ENCODE peak calls at places on chromosome 4, in seven cellular contexts. S, P, X, O, C, J and W are unnamed samples. For H3K27me3, the result is how much of the 10 kb centered on the place peaks cover.

GRCh38 chr4:158538176-158538575 is 16.5 kb downstream of the RXFP1 start:
- DNase-seq in C (no peak), X (no peak), O (no peak), S (no peak), P (no peak), J (no peak), W (no peak)

GRCh38 chr4:183435803-183436202 is 8.6 kb upstream of the CDKN2AIP start:
- DNase-seq in O (no peak), J (no peak), C (no peak), P (no peak), X (no peak), S (no peak), W (no peak)

GRCh38 chr4:90127223-90127705 is at the start of gene CCSER1:
- DNase-seq in S (peak), J (peak), P (no peak), X (peak), O (peak), C (peak), W (no peak)

GRCh38 chr4:189033801-189034347 is 894.6 kb downstream of the TRIML1 start:
- DNase-seq in J (no peak), S (no peak), X (no peak), O (no peak), C (no peak), P (no peak), W (peak)

GRCh38 chr4:82968972-82969371 is 41.7 kb downstream of the LIN54 start:
- DNase-seq in P (no peak), J (no peak), S (no peak), X (no peak), C (no peak), O (no peak), W (peak)

GRCh38 chr4:123046096-123046495 is 123.7 kb upstream of the NUDT6 start:
- DNase-seq in X (no peak), P (no peak), C (no peak), S (no peak), J (no peak), O (no peak), W (no peak)

GRCh38 chr4:130183096-130183495 is 1087.1 kb downstream of the C4orf33 start:
- DNase-seq in S (no peak), P (no peak), O (no peak), X (no peak), J (no peak), C (no peak), W (no peak)

GRCh38 chr4:20017035-20017434 is 234.7 kb upstream of the SLIT2 start:
- DNase-seq in J (no peak), C (no peak), S (no peak), O (no peak), P (no peak), X (no peak), W (no peak)

GRCh38 chr4:173698557-173699262 is 168.7 kb upstream of the HAND2 start:
- DNase-seq in X (no peak), O (no peak), P (no peak), J (no peak), S (no peak), C (no peak), W (no peak)

GRCh38 chr4:51943221-51943620 is 76.9 kb downstream of the LRRC66 start:
- DNase-seq in S (no peak), X (no peak), P (no peak), O (no peak), C (no peak), J (no peak), W (no peak)

GRCh38 chr4:88967883-88968316 is 89.1 kb downstream of the FAM13A start:
- DNase-seq in J (no peak), C (no peak), O (peak), S (no peak), X (no peak), P (no peak), W (no peak)

GRCh38 chr4:8123865-8124264 is 34.7 kb downstream of the ABLIM2 start:
- DNase-seq in X (no peak), C (no peak), P (no peak), J (no peak), S (no peak), O (no peak), W (no peak)
- H3K27me3 ChIP-seq in X (under half), C (under half), P (under half), J (under half), S (under half), O (under half), W (under half)

GRCh38 chr4:70581980-70582379 is 10.1 kb upstream of the AMBN start:
- DNase-seq in O (no peak), S (no peak), C (no peak), X (no peak), P (no peak), J (no peak), W (no peak)

GRCh38 chr4:70586841-70587240 is 5.2 kb upstream of the AMBN start:
- DNase-seq in J (no peak), O (no peak), S (no peak), X (no peak), C (no peak), P (no peak), W (no peak)

GRCh38 chr4:70589785-70590184 is 2.3 kb upstream of the AMBN start:
- DNase-seq in C (no peak), O (no peak), X (no peak), S (no peak), P (no peak), J (no peak), W (no peak)

GRCh38 chr4:70583952-70584834 is 7.9 kb upstream of the AMBN start:
- DNase-seq in P (no peak), S (no peak), X (no peak), C (no peak), J (no peak), O (peak), W (no peak)
- H3K27ac ChIP-seq in P (no peak), S (no peak), X (no peak), C (no peak), J (no peak), O (no peak), W (no peak)

GRCh38 chr4:2389691-2390090 is 28.8 kb downstream of the ZFYVE28 start:
- DNase-seq in X (no peak), O (no peak), J (no peak), S (no peak), C (no peak), P (no peak), W (no peak)
- H3K27me3 ChIP-seq in X (under half), O (under half), J (under half), S (half or more), C (under half), P (under half), W (under half)

GRCh38 chr4:108172231-108172779 is 3.6 kb upstream of the LEF1 start:
- DNase-seq in C (peak), X (peak), S (peak), J (no peak), P (no peak), O (no peak), W (no peak)

GRCh38 chr4:108175966-108176365 is 7.2 kb upstream of the LEF1 start:
- DNase-seq in P (no peak), O (no peak), C (no peak), S (no peak), X (no peak), J (no peak), W (no peak)

GRCh38 chr4:108171541-108172230 is 3.0 kb upstream of the LEF1 start:
- DNase-seq in P (no peak), X (no peak), O (no peak), C (no peak), S (peak), J (no peak), W (no peak)

GRCh38 chr4:108172780-108173598 is 4.3 kb upstream of the LEF1 start:
- DNase-seq in C (peak), J (no peak), O (peak), P (no peak), X (peak), S (peak), W (no peak)

DNA sequence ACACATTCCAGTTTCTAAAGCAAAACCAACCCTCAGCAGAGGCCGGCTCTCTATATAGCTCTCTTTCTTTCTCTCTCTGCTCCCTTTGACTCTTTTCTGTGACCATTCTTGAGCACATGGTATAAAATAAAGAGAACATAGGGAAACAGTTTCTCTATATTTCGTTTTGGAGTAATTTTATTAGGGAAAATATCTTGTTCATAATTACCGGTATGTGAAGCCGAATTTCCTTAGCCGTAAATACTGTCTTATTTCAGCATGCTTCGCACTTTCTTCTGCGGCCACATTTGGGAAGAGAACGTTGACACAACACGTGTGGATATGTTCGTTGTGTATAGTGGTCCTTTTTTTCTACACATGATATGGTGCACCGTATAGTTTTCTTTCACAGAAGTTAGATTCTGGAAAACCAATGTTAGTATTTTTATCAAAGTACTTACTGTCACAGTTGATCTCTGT is 4.9 kb upstream of the LEF1 start:
- DNase-seq in X (no peak), O (no peak), J (no peak), S (no peak), P (no peak), C (no peak), W (no peak)
- H3K27ac ChIP-seq in X (no peak), O (no peak), J (no peak), S (no peak), P (no peak), C (peak), W (no peak)

DNA sequence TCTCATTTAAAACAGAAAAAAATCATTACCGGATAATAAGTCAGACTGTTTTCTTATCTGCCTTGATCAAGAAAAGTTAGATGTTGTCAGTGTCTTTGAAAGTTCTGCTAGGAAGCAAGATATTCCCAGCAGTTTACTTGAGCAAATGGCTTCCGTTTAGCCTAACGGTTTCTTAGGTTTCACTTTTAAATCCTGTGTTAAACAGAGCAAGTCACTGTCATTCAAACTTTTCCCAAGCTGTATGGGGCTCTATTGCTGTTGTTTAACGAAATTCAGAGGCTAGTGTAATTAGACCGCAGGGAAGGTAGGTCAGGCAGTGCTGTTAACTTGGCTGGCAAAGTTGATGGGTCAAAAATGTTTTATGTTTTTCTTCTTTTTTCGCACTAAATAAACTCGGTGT is 80.3 kb upstream of the NEIL3 start:
- DNase-seq in J (no peak), S (no peak), O (peak), C (no peak), X (no peak), P (no peak), W (no peak)
- H3K27me3 ChIP-seq in J (under half), S (under half), O (under half), C (under half), X (under half), P (under half), W (under half)

GRCh38 chr4:38921151-38921550 is 53.5 kb downstream of the FAM114A1 start:
- DNase-seq in O (no peak), J (no peak), P (no peak), X (no peak), C (no peak), S (no peak), W (no peak)
- H3K27ac ChIP-seq in O (no peak), J (no peak), P (no peak), X (no peak), C (no peak), S (no peak), W (no peak)

GRCh38 chr4:1080432-1080831 is 32.9 kb downstream of the RNF212 start:
- DNase-seq in S (no peak), C (no peak), J (no peak), X (no peak), O (no peak), P (no peak), W (no peak)

GRCh38 chr4:1077711-1078477 is 35.5 kb downstream of the RNF212 start:
- DNase-seq in S (no peak), C (no peak), O (no peak), X (no peak), J (no peak), P (no peak), W (no peak)

GRCh38 chr4:1079711-1080265 is 33.6 kb downstream of the RNF212 start:
- DNase-seq in S (no peak), X (no peak), P (no peak), J (no peak), O (no peak), C (no peak), W (no peak)

GRCh38 chr4:1075809-1076524 is 37.4 kb downstream of the RNF212 start:
- DNase-seq in S (no peak), P (no peak), C (no peak), J (no peak), X (no peak), O (no peak), W (no peak)

DNA sequence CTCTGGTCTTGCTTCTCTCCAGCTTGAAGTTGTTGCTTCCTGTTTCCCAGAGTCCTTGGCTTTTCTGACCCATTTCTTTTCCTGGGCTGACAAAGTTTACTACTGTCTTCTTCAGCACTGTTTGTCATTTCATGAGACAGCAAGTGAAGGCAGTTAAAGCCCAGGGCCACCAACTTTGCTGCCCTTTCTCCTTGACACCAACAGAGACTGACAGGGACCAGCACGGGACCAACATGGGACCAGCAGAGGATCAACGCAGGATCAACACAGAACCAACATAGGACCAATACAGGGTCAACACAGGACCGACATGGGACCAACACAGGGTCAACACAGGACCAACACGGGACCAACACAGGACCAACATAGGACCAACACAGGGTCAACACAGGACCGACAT is 34.9 kb downstream of the RNF212 start:
- DNase-seq in P (no peak), X (no peak), O (no peak), S (no peak), J (no peak), C (no peak), W (no peak)
- H3K27me3 ChIP-seq in P (under half), X (under half), O (under half), S (under half), J (under half), C (under half), W (under half)

GRCh38 chr4:137532869-137533236 is 559 bp upstream of the PCDH18 start:
- DNase-seq in P (no peak), S (no peak), J (no peak), O (no peak), C (no peak), X (no peak), W (no peak)
- H3K27ac ChIP-seq in P (peak), S (peak), J (peak), O (peak), C (no peak), X (peak), W (no peak)

GRCh38 chr4:6197433-6198174 is 2.7 kb downstream of the JAKMIP1 start:
- DNase-seq in X (no peak), J (no peak), S (no peak), P (no peak), C (no peak), O (no peak), W (no peak)
- H3K27me3 ChIP-seq in X (half or more), J (under half), S (half or more), P (under half), C (under half), O (under half), W (under half)

GRCh38 chr4:121789960-121790829 is 10.9 kb upstream of the EXOSC9 start:
- DNase-seq in J (no peak), O (no peak), P (no peak), C (no peak), X (no peak), S (no peak), W (no peak)
- H3K27ac ChIP-seq in J (no peak), O (no peak), P (no peak), C (no peak), X (no peak), S (no peak), W (no peak)